ENCODE peak calls at places on chromosomes 7 and 10, in four cellular contexts. D is K562, Q is GM12878, T is HEK293T. U is an unnamed sample.

GRCh38 chr10:32054087-32054486 is 2.1 kb downstream of the KIF5B start:
- DNase-seq in D (no peak), Q (no peak), T (peak; percentile 8), U (peak; percentile 46)

GRCh38 chr7:40815512-40815911 is 680.7 kb downstream of the SUGCT start:
- DNase-seq in D (no peak), Q (no peak), T (no peak), U (no peak)

GRCh38 chr7:31028417-31028988 is 23.6 kb upstream of the ADCYAP1R1 start:
- DNase-seq in D (no peak), Q (no peak), T (no peak), U (no peak)

GRCh38 chr7:7354674-7355073 is 172.3 kb downstream of the C1GALT1 start:
- DNase-seq in D (no peak), Q (no peak), T (no peak), U (no peak)

GRCh38 chr7:43764807-43765491 is 6.5 kb downstream of the BLVRA start:
- DNase-seq in D (no peak), Q (no peak), T (no peak), U (peak; percentile 71)

GRCh38 chr10:77510294-77510693 is 127.3 kb downstream of the KCNMA1 start:
- DNase-seq in D (no peak), Q (no peak), T (no peak), U (no peak)

GRCh38 chr7:157474685-157475084 is 137.9 kb downstream of the DNAJB6 start:
- DNase-seq in D (peak; percentile 85), Q (no peak), T (peak; percentile 81), U (peak; percentile 20)

GRCh38 chr10:86374664-86375063 is 8.1 kb upstream of the GRID1 start:
- DNase-seq in D (no peak), Q (no peak), T (no peak), U (no peak)

DNA sequence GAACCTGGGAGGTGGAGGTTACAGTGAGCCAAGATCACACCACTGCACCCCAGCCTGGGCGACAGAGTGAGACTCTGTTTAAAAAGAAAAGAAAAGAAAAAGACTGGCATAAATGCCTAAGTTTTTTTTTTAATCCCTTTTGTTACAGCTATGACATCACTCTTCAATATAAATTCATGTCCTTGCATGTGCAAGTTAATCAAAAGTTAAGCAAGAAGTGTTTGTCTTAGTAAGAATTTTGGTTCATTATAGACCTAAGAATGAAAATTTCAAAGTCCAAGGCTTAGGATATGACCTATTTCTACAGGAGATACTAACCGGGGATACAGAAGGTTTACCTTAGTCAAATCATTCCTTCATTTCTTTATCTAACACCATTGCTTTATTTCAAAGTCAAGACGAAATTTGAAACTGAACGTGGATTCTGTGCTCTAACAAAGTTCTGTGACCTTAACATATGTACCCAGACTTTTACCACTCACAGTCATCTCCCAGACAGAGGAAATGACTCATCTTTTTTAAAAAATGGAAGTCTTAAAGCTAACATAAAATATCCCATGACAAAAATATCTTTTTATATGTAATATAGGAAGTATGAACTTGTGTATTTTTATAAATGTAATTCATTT is 29.3 kb upstream of the ITGB8 start:
- DNase-seq in D (no peak), Q (no peak), T (no peak), U (no peak)
- TF ChIP-seq FOXK2 in D (no peak), Q (no peak), T (no peak), U (no peak)

DNA sequence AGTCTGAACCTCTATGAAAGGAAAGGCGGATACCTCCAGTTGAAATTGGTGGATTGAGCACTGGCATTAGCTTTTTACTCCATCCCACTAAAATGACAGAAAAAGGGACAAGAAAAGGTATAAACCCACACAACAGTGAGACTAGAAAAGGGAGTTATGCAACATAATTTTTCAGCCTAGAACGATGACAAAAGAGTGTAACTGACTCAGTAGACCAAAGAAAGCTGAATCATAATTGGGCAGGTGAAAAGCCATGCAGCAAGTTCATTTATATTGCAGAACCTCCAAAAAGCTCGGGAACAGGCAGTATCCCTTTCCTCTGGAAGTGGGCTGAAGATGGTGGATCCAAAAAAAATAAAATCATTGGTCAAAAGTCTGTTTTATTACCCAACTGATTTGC is 30.5 kb upstream of the ZCCHC24 start:
- DNase-seq in D (no peak), Q (no peak), T (no peak), U (no peak)
- TF ChIP-seq FOXK2 in D (no peak), Q (no peak), T (no peak), U (no peak)

DNA sequence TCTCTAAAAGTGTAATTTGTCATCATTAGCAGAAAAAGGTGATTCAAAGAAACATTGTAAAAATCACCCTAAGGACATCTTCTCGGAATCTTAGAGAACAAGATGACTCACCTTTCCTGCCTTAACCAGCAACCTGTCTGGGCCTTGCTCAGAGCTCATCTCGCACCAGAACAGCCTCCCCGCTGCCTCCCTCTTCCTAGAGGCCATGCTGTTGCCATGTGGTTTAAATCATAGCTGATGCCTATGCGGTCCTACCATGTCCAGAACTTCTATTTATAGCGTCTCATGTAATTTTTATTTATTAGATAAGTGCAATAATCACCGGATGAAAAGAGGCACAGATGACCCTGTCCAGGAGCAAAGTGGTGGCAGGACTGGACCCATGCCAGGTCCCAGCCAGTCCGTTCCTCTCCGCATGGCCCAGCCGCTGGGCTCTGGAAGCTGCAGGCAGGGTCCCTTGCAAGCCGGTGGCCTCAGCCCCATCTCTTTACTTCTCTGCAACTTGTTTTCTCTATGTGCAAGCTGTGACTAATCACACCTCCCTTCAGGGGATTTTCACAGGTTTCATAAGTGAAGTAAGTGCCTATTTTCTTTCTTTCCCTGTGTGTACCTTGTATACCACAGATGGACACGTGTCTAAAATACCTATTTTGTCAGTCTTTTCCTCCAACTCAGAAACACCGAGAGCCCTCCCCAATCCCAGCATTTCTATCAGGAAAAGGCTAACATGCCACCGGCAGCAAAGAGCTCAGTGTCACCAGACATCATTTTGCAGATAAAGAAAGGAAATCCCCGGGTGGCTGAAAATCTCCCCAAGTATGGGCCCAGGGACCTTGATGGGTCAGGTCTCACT is 27.1 kb downstream of the KLF6 start:
- DNase-seq in D (no peak), Q (peak; percentile 82), T (no peak), U (no peak)
- TF ChIP-seq FOXK2 in D (no peak), Q (peak; percentile 45), T (no peak), U (no peak)

DNA sequence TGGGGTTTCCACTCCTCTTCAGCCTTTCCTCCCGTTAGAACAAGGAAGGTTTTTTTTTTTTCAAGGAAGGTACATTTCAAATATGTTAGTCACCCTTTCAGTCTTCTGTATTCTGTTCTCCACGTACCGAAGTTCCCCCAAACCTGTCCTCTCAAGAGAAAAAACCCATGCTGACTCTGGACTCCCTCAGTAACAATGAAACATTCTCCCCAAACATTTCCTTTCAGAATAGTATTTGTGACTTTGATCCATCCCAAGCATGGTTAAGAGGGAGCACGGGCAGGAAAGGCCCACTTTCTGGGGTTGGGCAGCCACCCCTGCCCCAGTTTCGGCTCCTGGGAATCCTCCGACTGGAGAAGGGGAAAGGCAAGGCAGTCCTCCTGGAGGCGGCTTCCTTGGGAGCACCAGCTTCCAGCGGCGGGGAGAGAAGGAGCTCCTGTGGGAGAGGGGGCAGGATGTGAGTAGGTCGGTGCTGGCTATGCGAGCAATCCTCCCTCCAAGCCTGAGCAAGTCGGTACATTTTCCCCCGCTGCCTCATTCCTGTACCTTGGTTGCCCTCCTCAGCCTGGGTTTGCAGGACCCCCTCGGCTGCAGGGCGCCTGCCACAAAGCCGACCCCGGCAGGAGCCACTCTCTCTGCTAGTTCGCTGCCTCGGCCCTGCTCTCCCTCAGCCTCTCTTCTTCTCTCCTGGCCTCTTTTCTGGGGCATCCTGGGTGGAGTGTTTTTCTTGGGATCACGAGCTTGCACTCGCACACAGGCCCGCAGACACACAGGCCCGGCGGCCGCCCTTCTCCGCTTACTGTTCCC is 2.1 kb upstream of the HOXA1 start:
- DNase-seq in D (no peak), Q (no peak), T (no peak), U (no peak)
- TF ChIP-seq FOXK2 in D (no peak), Q (no peak), T (no peak), U (no peak)

GRCh38 chr7:130988443-130988842 is 254.4 kb upstream of the KLF14 start:
- DNase-seq in D (no peak), Q (no peak), T (no peak), U (no peak)
- TF ChIP-seq FOXK2 in D (no peak), Q (no peak), T (no peak), U (no peak)

DNA sequence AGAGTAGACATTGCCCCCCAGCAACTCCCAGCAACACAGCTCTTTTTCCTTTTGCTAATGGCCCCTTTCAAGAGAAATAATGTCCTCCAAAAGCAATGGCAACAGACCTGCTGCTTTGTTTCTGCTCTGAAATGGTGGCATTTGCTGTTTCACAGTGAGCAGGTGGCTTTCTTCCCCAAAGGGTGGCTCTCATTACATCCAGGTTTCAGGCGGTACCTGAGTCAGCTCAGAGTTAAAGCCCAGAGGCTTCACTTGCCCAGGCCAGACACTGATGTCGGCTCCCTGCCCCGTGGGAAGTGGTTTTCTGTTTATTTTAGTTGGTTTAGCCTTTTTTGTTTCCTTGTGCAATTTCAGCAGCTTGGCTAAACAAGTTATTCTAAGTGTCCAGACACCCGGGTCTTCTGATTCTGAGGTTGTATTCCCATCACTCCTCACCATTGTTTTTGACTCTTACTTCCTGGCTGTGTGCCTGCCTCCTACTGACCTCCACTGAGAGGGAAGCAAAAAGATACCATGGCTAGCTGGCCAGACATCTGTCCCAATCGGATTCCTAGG is 7.8 kb upstream of the ATOH7 start:
- DNase-seq in D (no peak), Q (no peak), T (no peak), U (no peak)
- TF ChIP-seq FOXK2 in D (no peak), Q (no peak), T (no peak), U (no peak)

GRCh38 chr10:13789448-13789829 is 202.7 kb downstream of the PRPF18 start:
- DNase-seq in D (no peak), Q (no peak), T (no peak), U (no peak)

GRCh38 chr10:13784067-13784466 is 197.3 kb downstream of the PRPF18 start:
- DNase-seq in D (no peak), Q (no peak), T (no peak), U (no peak)

GRCh38 chr10:13788320-13788600 is 201.5 kb downstream of the PRPF18 start:
- DNase-seq in D (no peak), Q (no peak), T (no peak), U (no peak)

GRCh38 chr10:13788701-13789447 is 202.1 kb downstream of the PRPF18 start:
- DNase-seq in D (no peak), Q (no peak), T (no peak), U (no peak)

DNA sequence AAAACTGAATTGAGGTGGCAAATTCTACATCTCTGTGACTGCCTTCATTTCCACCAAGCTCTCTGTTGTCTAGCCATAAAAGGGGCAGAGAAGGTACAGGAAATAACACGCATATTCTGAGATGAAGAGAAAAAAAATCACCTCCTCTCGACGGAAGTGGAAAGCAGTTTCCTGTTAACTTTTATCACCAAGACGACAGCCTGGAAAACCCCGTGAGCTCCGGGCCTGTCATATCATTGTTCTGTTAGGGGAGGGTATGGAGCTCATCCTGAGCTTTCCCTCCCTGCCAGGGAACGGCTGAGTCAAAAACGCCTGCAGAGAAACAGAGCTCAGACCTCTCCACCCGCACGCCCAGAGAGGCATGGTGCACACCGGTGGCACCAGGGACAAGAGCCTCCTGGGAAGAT is 200.3 kb downstream of the PRPF18 start:
- DNase-seq in D (no peak), Q (peak; percentile 73), T (no peak), U (no peak)
- TF ChIP-seq FOXK2 in D (no peak), Q (no peak), T (no peak), U (no peak)

GRCh38 chr7:51040777-51041176 is 258.1 kb upstream of the GRB10 start:
- DNase-seq in D (no peak), Q (no peak), T (no peak), U (no peak)
- TF ChIP-seq FOXK2 in D (no peak), Q (no peak), T (no peak), U (no peak)

DNA sequence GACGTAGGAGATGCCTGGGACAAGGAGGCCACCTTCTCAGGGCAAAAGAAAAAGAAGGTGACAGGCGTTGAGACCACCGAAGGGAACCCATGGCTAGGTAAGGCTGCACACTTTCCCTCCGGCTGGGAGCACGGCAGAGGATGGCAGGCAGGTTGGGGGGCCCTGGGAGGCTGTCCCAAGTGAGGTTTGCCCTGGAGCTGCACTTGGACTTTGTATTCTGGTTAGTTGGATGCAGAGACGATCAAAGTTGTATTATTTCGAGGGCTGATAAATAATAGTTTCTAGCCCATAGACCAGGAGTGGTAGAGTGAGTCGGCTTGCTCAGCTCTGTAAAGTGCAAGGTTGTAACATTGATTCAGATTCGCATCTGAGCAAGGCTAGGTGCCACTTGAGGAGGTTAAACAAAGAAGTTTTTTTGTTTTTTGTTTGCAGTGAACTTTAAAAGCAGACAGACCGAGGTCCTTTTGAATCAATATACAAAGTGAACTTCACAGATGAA is 608 bp downstream of the ENTPD7 start:
- DNase-seq in D (no peak), Q (no peak), T (no peak), U (no peak)
- TF ChIP-seq FOXK2 in D (no peak), Q (no peak), T (no peak), U (no peak)

U was measured in HepG2.